ENCODE peak calls at places on chromosomes 5 and 9, in nine cellular contexts. S is GM23338, Q is mesenchymal stem cell, F is mammary epithelial cell, E is astrocyte, K is IMR-90, T is endothelial cell of umbilical vein, N is GM23248, U is mesendoderm. A is an unnamed sample.

GRCh38 chr9:130433168-130433946 is 11.4 kb upstream of the ASS1 start:
- DNase-seq in F (peak), S (peak), E (peak), U (peak), K (peak), N (peak), T (peak), Q (peak), A (no peak)

GRCh38 chr5:180689071-180689694 is 39.8 kb upstream of the FLT4 start:
- DNase-seq in T (no peak), N (no peak), E (no peak), K (no peak), F (no peak), S (no peak), U (peak), Q (no peak), A (no peak)

GRCh38 chr5:129018836-129019235 is 53.5 kb downstream of the SLC27A6 start:
- DNase-seq in E (no peak), T (no peak), F (no peak), N (no peak), K (no peak), S (no peak), U (peak), Q (no peak), A (no peak)

GRCh38 chr9:6415266-6415665 is 2.3 kb downstream of the UHRF2 start:
- DNase-seq in U (peak), S (no peak), N (peak), E (no peak), F (peak), Q (peak), T (no peak), K (no peak), A (peak)

GRCh38 chr9:19127881-19128719 is 808 bp upstream of the PLIN2 start:
- DNase-seq in U (peak), F (no peak), T (peak), N (peak), S (peak), E (no peak), K (no peak), Q (peak), A (peak)

GRCh38 chr9:77708416-77708815 is 60.3 kb upstream of the GNA14 start:
- DNase-seq in K (peak), N (peak), E (peak), U (no peak), F (no peak), Q (peak), T (no peak), S (no peak), A (no peak)

GRCh38 chr5:172412724-172413260 is 41.5 kb downstream of the SH3PXD2B start:
- DNase-seq in K (peak), S (no peak), F (peak), N (peak), Q (peak), E (peak), U (no peak), T (peak), A (no peak)

GRCh38 chr5:151733727-151734408 is 24.6 kb downstream of the ATOX1 start:
- DNase-seq in T (no peak), F (no peak), N (peak), E (peak), U (no peak), Q (no peak), S (no peak), K (peak), A (no peak)

GRCh38 chr9:134181648-134182034 is 17.3 kb upstream of the RNU6ATAC start:
- DNase-seq in F (no peak), N (no peak), E (no peak), Q (no peak), U (no peak), K (no peak), T (no peak), S (no peak), A (no peak)

GRCh38 chr9:98356953-98357352 is 101.5 kb upstream of the TBC1D2 start:
- DNase-seq in K (peak), F (no peak), Q (no peak), E (peak), U (no peak), T (peak), N (peak), S (no peak), A (no peak)

GRCh38 chr5:40587284-40587882 is 92.3 kb upstream of the PTGER4 start:
- DNase-seq in E (peak), Q (no peak), U (peak), F (peak), N (no peak), K (peak), T (no peak), S (no peak), A (no peak)

GRCh38 chr9:100669968-100670367 is 92.1 kb downstream of the CAVIN4 start:
- DNase-seq in T (no peak), N (no peak), Q (no peak), F (no peak), E (no peak), K (no peak), U (no peak), S (peak), A (no peak)

GRCh38 chr9:81724242-81724889 is 35.0 kb upstream of the TLE1 start:
- DNase-seq in Q (no peak), F (no peak), K (peak), E (peak), S (no peak), U (no peak), T (peak), N (no peak), A (no peak)

GRCh38 chr5:159817262-159818029 is 98.8 kb upstream of the ADRA1B start:
- DNase-seq in N (peak), T (no peak), S (no peak), U (no peak), Q (no peak), K (peak), E (peak), F (peak), A (no peak)

GRCh38 chr9:109238677-109239076 is 71.6 kb upstream of the FRRS1L start:
- DNase-seq in Q (no peak), S (no peak), K (no peak), N (peak), U (no peak), E (peak), T (no peak), F (peak), A (no peak)

GRCh38 chr5:78536797-78537196 is 111.8 kb downstream of the LHFPL2 start:
- DNase-seq in E (no peak), S (no peak), T (no peak), F (no peak), K (no peak), Q (no peak), N (no peak), U (no peak), A (no peak)

GRCh38 chr9:129290606-129291005 is 112.5 kb upstream of the IER5L start:
- DNase-seq in K (no peak), S (no peak), N (no peak), Q (no peak), T (no peak), E (no peak), U (no peak), F (no peak), A (no peak)

GRCh38 chr5:17367256-17367845 is 130.7 kb upstream of the TAF11L2 start:
- DNase-seq in T (no peak), E (no peak), U (no peak), Q (no peak), K (no peak), N (no peak), F (no peak), S (no peak), A (no peak)
- H3K4me2 ChIP-seq in T (no peak), E (no peak), U (no peak), Q (no peak), K (no peak), N (no peak), F (no peak), S (no peak), A (no peak)

GRCh38 chr5:1731091-1731639 is 68.5 kb downstream of the MRPL36 start:
- DNase-seq in E (no peak), N (no peak), K (no peak), Q (no peak), S (no peak), T (no peak), U (no peak), F (no peak), A (no peak)
- H3K4me2 ChIP-seq in E (no peak), N (no peak), K (no peak), Q (no peak), S (no peak), T (no peak), U (no peak), F (no peak), A (no peak)

DNA sequence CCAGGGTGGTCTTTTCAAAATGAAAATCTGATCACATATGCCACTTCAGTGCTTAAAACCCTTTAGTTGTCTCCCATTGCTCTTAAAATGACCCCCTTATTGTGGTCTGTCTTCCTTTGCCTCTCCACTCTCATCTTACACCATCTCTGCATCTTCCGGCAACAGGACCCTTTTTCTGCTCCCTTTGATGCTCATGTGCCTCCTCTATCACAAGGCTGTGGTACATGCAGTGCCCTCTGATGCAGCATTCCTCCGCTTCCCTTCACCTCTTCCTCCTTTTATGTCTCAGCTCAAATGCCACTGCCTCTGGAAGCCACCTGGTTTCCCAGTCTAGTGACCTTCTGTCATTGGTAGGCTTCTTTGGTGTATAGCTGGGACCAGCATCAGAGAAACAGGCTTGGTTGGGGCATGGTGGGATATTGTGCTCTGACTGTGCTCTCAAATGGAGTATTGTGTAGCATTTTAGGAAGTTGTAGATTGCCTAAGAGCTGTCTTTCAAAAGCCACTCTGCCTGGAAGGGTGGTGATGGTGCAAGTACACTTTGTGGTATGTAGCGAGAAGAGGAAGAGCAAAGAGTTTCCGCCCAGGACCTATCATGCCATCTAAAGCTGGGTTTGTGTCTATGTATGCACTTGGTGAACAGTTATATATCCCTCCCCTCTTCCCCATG is 28.1 kb downstream of the ARHGAP26 start:
- DNase-seq in K (no peak), Q (no peak), N (no peak), T (no peak), U (no peak), E (no peak), S (no peak), F (no peak), A (no peak)
- H3K4me2 ChIP-seq in K (no peak), Q (no peak), N (no peak), T (no peak), U (no peak), E (no peak), S (peak), F (no peak), A (no peak)

DNA sequence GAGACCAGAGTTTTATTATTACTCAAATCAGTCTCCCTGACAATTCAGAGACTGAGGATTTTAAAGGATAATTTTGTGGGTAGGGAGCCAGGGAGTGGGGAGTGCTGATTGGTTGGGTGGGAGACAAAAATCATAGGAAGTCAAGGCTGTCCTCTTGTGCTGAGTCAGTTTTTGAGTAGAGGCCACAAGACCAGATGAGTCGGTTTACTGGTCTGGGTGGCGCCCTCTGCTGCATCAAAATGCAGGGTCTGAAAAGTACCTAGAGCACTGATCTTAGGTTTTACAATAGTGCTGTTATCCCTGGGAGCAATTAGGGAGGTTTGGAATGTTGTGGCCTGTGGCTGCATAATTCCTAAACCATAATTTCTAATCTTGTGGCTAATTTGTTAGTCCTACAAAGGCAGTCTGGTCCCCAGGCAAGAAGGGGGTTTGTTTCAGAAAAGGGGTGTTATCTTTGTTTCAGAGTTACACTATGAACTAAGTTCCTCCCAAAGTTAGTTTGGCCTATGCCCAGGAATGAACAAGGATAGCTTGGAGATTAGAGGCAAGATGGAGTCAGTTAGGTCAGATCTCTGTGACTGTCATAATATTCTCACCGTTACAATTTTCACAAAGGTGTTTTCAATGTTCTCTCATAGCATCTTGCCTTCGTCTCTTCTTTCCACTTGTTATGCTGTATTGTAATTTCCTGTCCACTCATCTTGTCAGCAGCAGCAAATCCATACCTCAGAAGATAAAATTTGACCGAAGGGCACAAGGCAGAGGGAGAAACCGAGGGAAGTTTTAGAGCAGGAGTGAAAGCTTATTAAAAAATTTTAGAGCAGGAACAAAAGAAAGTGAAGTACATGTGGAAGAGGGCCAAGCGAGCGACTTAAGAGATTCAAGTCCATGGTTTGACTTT is 59.2 kb upstream of the CLINT1 start:
- DNase-seq in Q (peak), U (peak), T (peak), N (peak), E (peak), S (peak), F (peak), K (peak), A (peak)
- H3K4me2 ChIP-seq in Q (no peak), U (no peak), T (no peak), N (no peak), E (no peak), S (no peak), F (no peak), K (no peak), A (no peak)

DNA sequence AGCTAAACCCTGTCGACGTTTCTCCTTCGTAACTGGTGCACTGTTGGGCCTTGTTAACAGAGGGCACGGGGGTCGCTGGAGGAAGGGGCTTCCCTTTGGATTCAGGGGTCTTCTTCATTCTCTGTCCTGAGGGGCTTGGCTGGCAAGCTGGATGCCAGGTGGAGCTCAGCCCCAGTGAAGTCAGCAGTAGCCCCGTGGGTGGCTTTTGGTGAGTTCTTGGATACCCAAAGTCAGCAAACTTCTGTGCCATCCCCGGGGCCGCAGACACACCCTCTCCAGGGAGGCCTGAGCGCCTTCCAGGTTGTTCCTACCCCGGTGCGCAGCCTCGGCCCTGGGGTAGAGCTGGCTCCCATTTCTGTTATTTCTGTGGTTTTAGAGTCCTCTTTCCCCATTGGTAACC is 12.3 kb upstream of the OBP2A start:
- DNase-seq in U (no peak), Q (no peak), N (no peak), S (no peak), F (no peak), T (no peak), E (no peak), K (no peak), A (no peak)
- H3K4me2 ChIP-seq in U (no peak), Q (no peak), N (no peak), S (no peak), F (no peak), T (no peak), E (no peak), K (no peak), A (no peak)

GRCh38 chr5:59766394-59766793 is 127.1 kb downstream of the PDE4D start:
- DNase-seq in K (no peak), S (no peak), F (no peak), E (no peak), N (no peak), T (peak), U (no peak), Q (peak), A (no peak)

GRCh38 chr5:59769832-59770231 is 123.7 kb downstream of the PDE4D start:
- DNase-seq in T (no peak), S (no peak), K (no peak), E (peak), N (peak), U (no peak), Q (peak), F (no peak), A (no peak)

GRCh38 chr5:59769041-59769360 is 124.5 kb downstream of the PDE4D start:
- DNase-seq in N (peak), Q (no peak), F (no peak), S (no peak), U (no peak), K (no peak), E (no peak), T (no peak), A (no peak)

GRCh38 chr5:59768204-59769040 is 125.1 kb downstream of the PDE4D start:
- DNase-seq in K (peak), T (peak), F (peak), E (peak), U (peak), Q (peak), S (peak), N (peak), A (no peak)

GRCh38 chr5:59767753-59768159 is 125.8 kb downstream of the PDE4D start:
- DNase-seq in K (no peak), T (peak), E (peak), U (no peak), S (no peak), F (peak), Q (peak), N (no peak), A (no peak)
- H3K4me2 ChIP-seq in K (no peak), T (peak), E (peak), U (peak), S (peak), F (peak), Q (peak), N (peak), A (no peak)

A was measured in Karpas-422.